ENCODE peak calls at places on chromosome 2, in five cellular contexts. R is left ventricle myocardium inferior, Y is pancreas, N is tibial nerve, Z is RWPE1. K is an unnamed sample.

GRCh38 chr2:234479465-234479864 is 17.4 kb downstream of the ARL4C start:
- DNase-seq in Y (no peak), Z (no peak), R (no peak), N (no peak), K (no peak)

GRCh38 chr2:171069286-171069956 is 91.3 kb downstream of the TLK1 start:
- DNase-seq in N (no peak), R (no peak), Y (no peak), Z (no peak), K (no peak)

GRCh38 chr2:48414640-48414979 is 115.3 kb upstream of the STON1 start:
- DNase-seq in N (no peak), R (no peak), Y (no peak), Z (no peak), K (no peak)

GRCh38 chr2:120654383-120655134 is 81.1 kb upstream of the GLI2 start:
- DNase-seq in Z (no peak), R (peak), N (no peak), Y (no peak), K (no peak)

GRCh38 chr2:207253946-207254345 is 88.2 kb upstream of the KLF7 start:
- DNase-seq in Z (peak), N (no peak), Y (no peak), R (no peak), K (no peak)

GRCh38 chr2:16197504-16198147 is 257.3 kb downstream of the MYCN start:
- DNase-seq in R (no peak), Z (no peak), N (no peak), Y (no peak), K (no peak)

GRCh38 chr2:148557844-148558436 is 86.6 kb upstream of the EPC2 start:
- DNase-seq in Z (no peak), N (no peak), Y (no peak), R (no peak), K (no peak)

GRCh38 chr2:200761168-200761715 is 50.5 kb upstream of the BZW1 start:
- DNase-seq in Y (no peak), N (no peak), R (no peak), Z (no peak), K (no peak)

GRCh38 chr2:236289766-236290462 is 25.7 kb upstream of the ASB18 start:
- DNase-seq in N (no peak), Y (no peak), Z (no peak), R (no peak), K (no peak)

GRCh38 chr2:175837046-175837445 is 165.0 kb downstream of the LNPK start:
- DNase-seq in N (no peak), R (no peak), Z (no peak), Y (peak), K (no peak)

GRCh38 chr2:25618676-25619075 is 54.7 kb downstream of the DTNB start:
- DNase-seq in N (no peak), R (no peak), Y (no peak), Z (peak), K (no peak)

GRCh38 chr2:43165378-43166025 is 60.9 kb downstream of the ZFP36L2 start:
- DNase-seq in R (no peak), Z (no peak), N (no peak), Y (no peak), K (peak)
- TF ChIP-seq CTCF in R (no peak), Z (no peak), N (no peak), Y (no peak), K (peak)

GRCh38 chr2:10787176-10787968 is 25.2 kb downstream of the PDIA6 start:
- DNase-seq in R (no peak), Y (no peak), Z (no peak), N (no peak), K (peak)
- TF ChIP-seq CTCF in R (no peak), Y (no peak), Z (no peak), N (no peak), K (no peak)

GRCh38 chr2:108169982-108170625 is 69.7 kb upstream of the SULT1C3 start:
- DNase-seq in R (no peak), N (no peak), Y (no peak), Z (no peak), K (no peak)
- TF ChIP-seq CTCF in R (peak), N (no peak), Y (no peak), Z (peak), K (peak)

DNA sequence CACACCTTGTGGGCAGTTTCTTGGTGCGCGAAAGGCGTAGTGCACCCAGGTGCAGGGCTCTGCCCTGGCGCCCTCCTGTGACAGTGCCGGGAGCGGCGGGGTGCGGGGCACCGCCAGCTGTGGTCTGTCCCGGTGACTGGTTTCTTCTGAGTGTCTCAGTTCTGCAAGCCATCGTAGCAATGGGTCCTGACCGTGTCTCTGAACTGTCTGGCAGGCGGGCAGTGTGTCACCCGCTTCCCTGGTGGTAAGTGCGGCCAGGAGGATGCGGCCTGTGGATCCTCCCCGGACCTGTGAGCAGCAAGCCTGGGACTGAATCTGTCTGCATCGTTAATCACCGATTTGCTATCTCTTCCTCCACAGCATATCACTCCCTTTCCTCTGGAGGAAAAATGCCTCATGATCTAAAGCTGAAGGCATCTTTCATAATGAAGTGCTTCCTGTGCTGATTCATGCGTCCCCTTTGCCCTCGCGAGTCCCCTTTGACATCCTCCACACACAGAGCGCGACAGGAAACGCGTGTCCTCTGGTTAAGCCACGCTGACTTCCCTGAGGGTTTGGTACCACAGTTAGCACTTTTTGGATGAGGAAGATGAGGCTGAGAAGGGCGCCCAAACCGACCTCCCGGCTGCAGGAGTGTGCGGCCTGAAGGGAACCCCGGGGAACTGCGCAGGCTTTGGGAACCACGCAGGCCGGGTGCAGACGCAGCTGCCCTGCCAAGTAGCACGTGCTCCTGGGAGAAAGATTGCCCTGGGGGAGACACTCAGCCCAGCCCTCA is 416.0 kb upstream of the HS6ST1 start:
- DNase-seq in N (no peak), R (no peak), Z (no peak), Y (no peak), K (no peak)
- TF ChIP-seq CTCF in N (no peak), R (no peak), Z (no peak), Y (no peak), K (no peak)

GRCh38 chr2:115910270-115910669 is 1467.8 kb downstream of the DPP10 start:
- DNase-seq in Y (no peak), R (no peak), N (no peak), Z (peak), K (peak)
- TF ChIP-seq CTCF in Y (no peak), R (no peak), N (no peak), Z (no peak), K (peak)

K was measured in endothelial cell.